ENCODE peak calls at places on chromosomes 1 and 21, in seven cellular contexts. L is GM13977; Q is brain microvascular endothelial cell; Y is lower lobe of right lung; B is CD4-positive, alpha-beta T cell; R is kidney epithelial cell; I is heart right ventricle. A is an unnamed sample.

GRCh38 chr1:181812211-181812610 is 249.3 kb downstream of the ZNF648 start:
- DNase-seq in L (no peak), Q (no peak), Y (no peak), B (no peak), R (no peak), I (no peak), A (no peak)

GRCh38 chr1:225260319-225260718 is 167.5 kb downstream of the LBR start:
- DNase-seq in L (no peak), Q (no peak), Y (no peak), B (no peak), R (no peak), I (no peak), A (no peak)

GRCh38 chr1:30811187-30811586 is 53.6 kb upstream of the LAPTM5 start:
- DNase-seq in L (no peak), Q (no peak), Y (no peak), B (no peak), R (no peak), I (no peak), A (no peak)

GRCh38 chr1:27297903-27298302 is 24.1 kb upstream of the TMEM222 start:
- DNase-seq in L (no peak), Q (no peak), Y (no peak), B (no peak), R (no peak), I (no peak), A (no peak)

GRCh38 chr1:157963713-157964112 is 29.7 kb upstream of the KIRREL1 start:
- DNase-seq in L (peak; percentile 69), Q (peak; percentile 43), Y (peak; percentile 62), B (peak; percentile 27), R (no peak), I (peak; percentile 73), A (no peak)

GRCh38 chr1:151047591-151047924 is at the start of gene C1orf56:
- DNase-seq in L (peak; percentile 86), Q (no peak), Y (peak; percentile 71), B (peak; percentile 39), R (no peak), I (peak; percentile 76), A (no peak)

GRCh38 chr1:17538428-17539130 is 919 bp upstream of the ARHGEF10L start:
- DNase-seq in L (no peak), Q (no peak), Y (no peak), B (no peak), R (no peak), I (no peak), A (no peak)

GRCh38 chr1:212608956-212609700 is 567 bp downstream of the ATF3 start:
- DNase-seq in L (peak; percentile 73), Q (no peak), Y (peak; percentile 74), B (no peak), R (no peak), I (peak; percentile 60), A (no peak)

GRCh38 chr1:10891081-10891480 is 94.6 kb upstream of the CASZ1 start:
- DNase-seq in L (no peak), Q (no peak), Y (no peak), B (no peak), R (no peak), I (no peak), A (no peak)

GRCh38 chr1:180254854-180255253 is 24.8 kb downstream of the LHX4 start:
- DNase-seq in L (no peak), Q (no peak), Y (no peak), B (no peak), R (no peak), I (no peak), A (no peak)

GRCh38 chr1:30087465-30087864 is 635.9 kb downstream of the MATN1 start:
- DNase-seq in L (no peak), Q (no peak), Y (no peak), B (no peak), R (no peak), I (no peak), A (no peak)

GRCh38 chr21:44957901-44958451 is 18.1 kb downstream of the SLX9 start:
- DNase-seq in L (no peak), Q (no peak), Y (peak; percentile 47), B (no peak), R (no peak), I (peak; percentile 25), A (no peak)

GRCh38 chr1:31683997-31684396 is 19.8 kb downstream of the COL16A1 start:
- DNase-seq in L (no peak), Q (no peak), Y (no peak), B (no peak), R (no peak), I (no peak), A (no peak)

GRCh38 chr21:28336299-28336698 is 656.4 kb downstream of the LTN1 start:
- DNase-seq in L (no peak), Q (peak; percentile 60), Y (no peak), B (no peak), R (peak; percentile 47), I (no peak), A (peak; percentile 58)

GRCh38 chr1:243921113-243921512 is 71.1 kb upstream of the AKT3 start:
- DNase-seq in L (no peak), Q (no peak), Y (no peak), B (no peak), R (no peak), I (no peak), A (no peak)

GRCh38 chr1:46549697-46550681 is 1.5 kb downstream of the KNCN start:
- DNase-seq in L (no peak), Q (peak; percentile 75), Y (peak; percentile 47), B (peak; percentile 24), R (peak; percentile 23), I (no peak), A (no peak)

DNA sequence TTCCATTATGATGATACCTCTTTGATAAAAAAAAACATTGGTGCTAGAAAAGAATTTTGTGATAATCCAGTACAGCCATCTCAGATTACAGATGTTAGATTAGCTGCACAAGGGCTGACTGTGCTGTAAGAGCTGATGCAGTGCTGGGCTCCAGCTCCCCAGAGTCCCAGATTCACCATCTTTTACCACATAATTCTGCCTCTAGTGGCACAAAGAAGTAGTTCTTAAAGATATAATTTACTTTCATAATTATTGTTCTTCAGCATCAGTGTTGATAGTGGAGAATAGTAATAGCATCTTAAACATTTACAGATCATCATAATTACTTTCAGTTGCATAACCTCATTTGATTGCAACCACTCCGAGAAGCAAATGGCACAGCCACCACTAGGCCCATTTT is 262.1 kb downstream of the BRINP2 start:
- DNase-seq in L (no peak), Q (no peak), Y (no peak), B (no peak), R (no peak), I (no peak), A (no peak)
- TF ChIP-seq CTCF in L (no peak), Q (peak; percentile 43), Y (no peak), B (no peak), R (no peak), I (no peak), A (no peak)

GRCh38 chr1:197868751-197869501 is 33.5 kb upstream of the C1orf53 start:
- DNase-seq in L (peak; percentile 47), Q (peak; percentile 61), Y (no peak), B (peak; percentile 26), R (peak; percentile 10), I (no peak), A (peak; percentile 16)
- TF ChIP-seq CTCF in L (peak; percentile 71), Q (peak; percentile 81), Y (peak; percentile 66), B (peak; percentile 67), R (peak; percentile 77), I (peak; percentile 77), A (peak; percentile 55)

DNA sequence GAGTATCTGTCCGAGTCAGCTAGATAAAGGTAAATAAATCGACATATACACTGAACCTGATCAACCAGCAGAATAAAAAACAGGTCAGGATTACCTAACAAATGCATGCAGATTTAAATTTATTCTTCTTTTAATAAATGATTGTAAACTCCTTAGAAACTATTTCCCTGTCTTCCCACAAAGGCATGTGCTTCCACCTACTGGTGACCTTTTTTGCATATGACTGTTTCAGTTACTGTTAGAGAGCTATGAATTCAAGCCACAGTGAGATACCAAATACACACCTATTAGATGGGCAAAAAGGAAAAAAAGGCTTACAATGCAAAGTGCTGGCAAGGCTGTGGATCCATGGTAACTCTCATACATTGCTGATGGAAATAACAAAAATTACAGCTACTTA is 957.4 kb upstream of the NCAM2 start:
- DNase-seq in L (no peak), Q (no peak), Y (no peak), B (no peak), R (no peak), I (no peak), A (no peak)
- TF ChIP-seq CTCF in L (no peak), Q (no peak), Y (peak; percentile 12), B (no peak), R (peak; percentile 9), I (peak; percentile 58), A (no peak)

GRCh38 chr1:14549897-14550635 is 48.4 kb upstream of the KAZN start:
- DNase-seq in L (no peak), Q (no peak), Y (no peak), B (no peak), R (no peak), I (no peak), A (no peak)
- TF ChIP-seq CTCF in L (no peak), Q (no peak), Y (no peak), B (no peak), R (no peak), I (no peak), A (no peak)

GRCh38 chr21:36325373-36326010 is 5.5 kb downstream of the MORC3 start:
- DNase-seq in L (no peak), Q (no peak), Y (no peak), B (no peak), R (no peak), I (no peak), A (no peak)

GRCh38 chr21:36330904-36331303 is 10.9 kb downstream of the MORC3 start:
- DNase-seq in L (peak; percentile 65), Q (peak; percentile 38), Y (no peak), B (peak; percentile 16), R (no peak), I (peak; percentile 29), A (no peak)
- TF ChIP-seq CTCF in L (peak; percentile 80), Q (peak; percentile 82), Y (peak; percentile 67), B (peak; percentile 80), R (peak; percentile 71), I (peak; percentile 77), A (peak; percentile 64)

GRCh38 chr1:153000294-153000693 is 1.3 kb upstream of the SPRR3 start:
- DNase-seq in L (no peak), Q (no peak), Y (no peak), B (no peak), R (no peak), I (no peak), A (no peak)

GRCh38 chr1:152998476-152998875 is 3.1 kb upstream of the SPRR3 start:
- DNase-seq in L (no peak), Q (no peak), Y (no peak), B (no peak), R (no peak), I (no peak), A (no peak)

GRCh38 chr1:152997911-152998310 is 3.6 kb upstream of the SPRR3 start:
- DNase-seq in L (no peak), Q (no peak), Y (no peak), B (no peak), R (no peak), I (no peak), A (no peak)

GRCh38 chr1:153001382-153001781 is at the start of gene SPRR3:
- DNase-seq in L (no peak), Q (no peak), Y (no peak), B (no peak), R (no peak), I (no peak), A (no peak)

DNA sequence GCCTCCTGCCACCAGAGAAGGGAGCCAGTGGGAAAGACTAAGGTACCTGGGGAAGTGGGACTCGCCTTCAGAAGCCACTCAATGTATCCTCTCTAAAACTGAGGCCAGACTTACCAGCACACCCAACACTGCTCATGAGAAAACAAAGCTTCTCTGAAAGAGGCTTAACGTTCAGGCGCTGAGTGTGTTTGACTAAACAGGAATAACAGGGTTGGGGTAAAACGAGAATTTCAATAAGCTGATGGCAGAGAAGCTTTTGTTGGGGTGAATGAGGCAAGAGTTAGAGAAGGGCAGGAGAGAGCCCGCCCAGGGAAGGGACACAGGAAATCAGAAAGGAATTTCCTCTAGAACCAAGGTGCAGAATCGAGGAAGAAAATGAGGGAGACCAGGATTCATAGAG is 1.7 kb upstream of the SPRR3 start:
- DNase-seq in L (no peak), Q (no peak), Y (no peak), B (no peak), R (no peak), I (no peak), A (no peak)
- TF ChIP-seq CTCF in L (no peak), Q (no peak), Y (no peak), B (no peak), R (no peak), I (no peak), A (no peak)

A was measured in HFF-Myc.